ENCODE peak calls at places on chromosomes 4 and X, in seven cellular contexts. One of them, this sample, is unnamed.

GRCh38 chrX:108304210-108304609 is 134.0 kb downstream of the COL4A6 start:
- DNase-seq in transverse colon: no peak
- DNase-seq in tibial nerve: no peak
- DNase-seq in foreskin fibroblast: no peak
- DNase-seq in psoas muscle: no peak
- DNase-seq in colonic mucosa: no peak
- DNase-seq in Peyer's patch: no peak
- DNase-seq in this sample: no peak

GRCh38 chr4:40403079-40403478 is 67.9 kb downstream of the CHRNA9 start:
- DNase-seq in transverse colon: no peak
- DNase-seq in tibial nerve: no peak
- DNase-seq in foreskin fibroblast: no peak
- DNase-seq in psoas muscle: no peak
- DNase-seq in colonic mucosa: no peak
- DNase-seq in Peyer's patch: no peak
- DNase-seq in this sample: no peak

GRCh38 chr4:108861339-108861738 is 98.5 kb upstream of the ETNPPL start:
- DNase-seq in transverse colon: no peak
- DNase-seq in tibial nerve: no peak
- DNase-seq in foreskin fibroblast: no peak
- DNase-seq in psoas muscle: no peak
- DNase-seq in colonic mucosa: no peak
- DNase-seq in Peyer's patch: no peak
- DNase-seq in this sample: peak

GRCh38 chrX:2894885-2895292 is 34.2 kb downstream of the ARSD start:
- DNase-seq in transverse colon: peak
- DNase-seq in tibial nerve: no peak
- DNase-seq in foreskin fibroblast: peak
- DNase-seq in psoas muscle: no peak
- DNase-seq in colonic mucosa: peak
- DNase-seq in Peyer's patch: no peak
- DNase-seq in this sample: no peak

GRCh38 chrX:130211415-130212186 is 39.8 kb downstream of the RAB33A start:
- DNase-seq in transverse colon: no peak
- DNase-seq in tibial nerve: no peak
- DNase-seq in foreskin fibroblast: no peak
- DNase-seq in psoas muscle: no peak
- DNase-seq in colonic mucosa: no peak
- DNase-seq in Peyer's patch: no peak
- DNase-seq in this sample: no peak

GRCh38 chr4:176185068-176185467 is 10.3 kb downstream of the SPATA4 start:
- DNase-seq in transverse colon: no peak
- DNase-seq in tibial nerve: no peak
- DNase-seq in foreskin fibroblast: peak
- DNase-seq in psoas muscle: no peak
- DNase-seq in colonic mucosa: no peak
- DNase-seq in Peyer's patch: no peak
- DNase-seq in this sample: no peak

GRCh38 chrX:81261576-81261975 is 59.7 kb downstream of the SH3BGRL start:
- DNase-seq in transverse colon: no peak
- DNase-seq in tibial nerve: no peak
- DNase-seq in foreskin fibroblast: no peak
- DNase-seq in psoas muscle: no peak
- DNase-seq in colonic mucosa: no peak
- DNase-seq in Peyer's patch: no peak
- DNase-seq in this sample: no peak

GRCh38 chr4:77849278-77849965 is 13.2 kb upstream of the MRPL1 start:
- DNase-seq in transverse colon: no peak
- DNase-seq in tibial nerve: no peak
- DNase-seq in foreskin fibroblast: no peak
- DNase-seq in psoas muscle: no peak
- DNase-seq in colonic mucosa: no peak
- DNase-seq in Peyer's patch: no peak
- DNase-seq in this sample: no peak

GRCh38 chrX:32894679-32895078 is 316.7 kb downstream of the DMD start:
- DNase-seq in transverse colon: no peak
- DNase-seq in tibial nerve: no peak
- DNase-seq in foreskin fibroblast: no peak
- DNase-seq in psoas muscle: no peak
- DNase-seq in colonic mucosa: no peak
- DNase-seq in Peyer's patch: no peak
- DNase-seq in this sample: no peak

GRCh38 chr4:47239649-47240048 is 208.3 kb downstream of the GABRB1 start:
- DNase-seq in transverse colon: no peak
- DNase-seq in tibial nerve: no peak
- DNase-seq in foreskin fibroblast: no peak
- DNase-seq in psoas muscle: no peak
- DNase-seq in colonic mucosa: no peak
- DNase-seq in Peyer's patch: no peak
- DNase-seq in this sample: no peak

GRCh38 chr4:37970702-37971101 is 10.5 kb downstream of the PTTG2 start:
- DNase-seq in transverse colon: peak
- DNase-seq in tibial nerve: peak
- DNase-seq in foreskin fibroblast: peak
- DNase-seq in psoas muscle: peak
- DNase-seq in colonic mucosa: peak
- DNase-seq in Peyer's patch: peak
- DNase-seq in this sample: peak

GRCh38 chr4:102825261-102826071 is 1.9 kb downstream of the UBE2D3 start:
- DNase-seq in transverse colon: peak
- DNase-seq in tibial nerve: peak
- DNase-seq in foreskin fibroblast: peak
- DNase-seq in psoas muscle: no peak
- DNase-seq in colonic mucosa: peak
- DNase-seq in Peyer's patch: no peak
- DNase-seq in this sample: peak

GRCh38 chr4:10226756-10227155 is 110.2 kb upstream of the WDR1 start:
- DNase-seq in transverse colon: no peak
- DNase-seq in tibial nerve: no peak
- DNase-seq in foreskin fibroblast: no peak
- DNase-seq in psoas muscle: no peak
- DNase-seq in colonic mucosa: no peak
- DNase-seq in Peyer's patch: no peak
- DNase-seq in this sample: no peak

GRCh38 chrX:105460366-105460765 is 239.9 kb upstream of the TEX13A start:
- DNase-seq in transverse colon: no peak
- DNase-seq in tibial nerve: no peak
- DNase-seq in foreskin fibroblast: no peak
- DNase-seq in psoas muscle: no peak
- DNase-seq in colonic mucosa: no peak
- DNase-seq in Peyer's patch: no peak
- DNase-seq in this sample: no peak

GRCh38 chr4:24768604-24769003 is 26.8 kb upstream of the SOD3 start:
- DNase-seq in transverse colon: no peak
- DNase-seq in tibial nerve: no peak
- DNase-seq in foreskin fibroblast: no peak
- DNase-seq in psoas muscle: no peak
- DNase-seq in colonic mucosa: no peak
- DNase-seq in Peyer's patch: no peak
- DNase-seq in this sample: no peak

GRCh38 chr4:125115476-125115875 is 199.3 kb upstream of the FAT4 start:
- DNase-seq in transverse colon: no peak
- DNase-seq in tibial nerve: no peak
- DNase-seq in foreskin fibroblast: peak
- DNase-seq in psoas muscle: no peak
- DNase-seq in colonic mucosa: no peak
- DNase-seq in Peyer's patch: no peak
- DNase-seq in this sample: no peak

GRCh38 chr4:70722199-70722791 is 531 bp downstream of the RUFY3 start:
- DNase-seq in transverse colon: no peak
- DNase-seq in tibial nerve: no peak
- DNase-seq in foreskin fibroblast: peak
- DNase-seq in psoas muscle: peak
- DNase-seq in colonic mucosa: no peak
- DNase-seq in Peyer's patch: no peak
- DNase-seq in this sample: peak

GRCh38 chr4:133555671-133556070 is 406.6 kb downstream of the PCDH10 start:
- DNase-seq in transverse colon: no peak
- DNase-seq in tibial nerve: no peak
- DNase-seq in foreskin fibroblast: no peak
- DNase-seq in psoas muscle: no peak
- DNase-seq in colonic mucosa: no peak
- DNase-seq in Peyer's patch: no peak
- DNase-seq in this sample: no peak

GRCh38 chrX:41010188-41010846 is 74.9 kb upstream of the USP9X start:
- DNase-seq in transverse colon: peak
- DNase-seq in tibial nerve: peak
- DNase-seq in foreskin fibroblast: peak
- DNase-seq in psoas muscle: peak
- DNase-seq in colonic mucosa: peak
- DNase-seq in Peyer's patch: peak
- DNase-seq in this sample: no peak

GRCh38 chr4:128782076-128782715 is 27.3 kb upstream of the JADE1 start:
- DNase-seq in transverse colon: peak
- DNase-seq in tibial nerve: peak
- DNase-seq in foreskin fibroblast: peak
- DNase-seq in psoas muscle: peak
- DNase-seq in colonic mucosa: peak
- DNase-seq in Peyer's patch: peak
- DNase-seq in this sample: peak

GRCh38 chr4:78032446-78032845 is 24.7 kb upstream of the FRAS1 start:
- DNase-seq in transverse colon: no peak
- DNase-seq in tibial nerve: no peak
- DNase-seq in foreskin fibroblast: no peak
- DNase-seq in psoas muscle: no peak
- DNase-seq in colonic mucosa: no peak
- DNase-seq in Peyer's patch: no peak
- DNase-seq in this sample: no peak

GRCh38 chrX:19912-20571 is 261.1 kb upstream of the PLCXD1 start:
- DNase-seq in transverse colon: peak
- DNase-seq in tibial nerve: no peak
- DNase-seq in foreskin fibroblast: peak
- DNase-seq in psoas muscle: no peak
- DNase-seq in colonic mucosa: no peak
- DNase-seq in Peyer's patch: peak
- DNase-seq in this sample: no peak

GRCh38 chr4:139763668-139764067 is 98.0 kb downstream of the MGST2 start:
- DNase-seq in transverse colon: no peak
- DNase-seq in tibial nerve: no peak
- DNase-seq in foreskin fibroblast: no peak
- DNase-seq in psoas muscle: no peak
- DNase-seq in colonic mucosa: no peak
- DNase-seq in Peyer's patch: no peak
- DNase-seq in this sample: no peak

DNA sequence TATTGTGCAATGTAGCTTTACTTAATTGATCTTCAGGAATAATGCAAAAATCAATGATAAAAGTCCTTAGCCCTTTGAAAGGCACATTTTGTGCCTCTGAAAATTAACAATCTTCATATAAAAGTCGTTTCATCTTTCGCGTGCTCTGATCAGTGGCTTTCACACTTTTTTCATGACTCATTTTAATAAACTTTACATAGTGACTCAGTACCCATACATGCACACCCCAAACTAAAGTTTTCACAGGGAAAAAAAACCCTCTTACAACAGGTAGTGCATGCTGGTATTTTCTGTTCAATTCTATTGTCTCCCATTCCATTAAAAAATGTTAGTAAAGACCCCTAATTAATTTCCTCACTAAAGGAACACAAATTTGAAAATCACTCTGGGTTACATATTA is 21.5 kb downstream of the RWDD4 start:
- DNase-seq in transverse colon: no peak
- DNase-seq in tibial nerve: no peak
- DNase-seq in foreskin fibroblast: no peak
- DNase-seq in psoas muscle: no peak
- DNase-seq in colonic mucosa: no peak
- DNase-seq in Peyer's patch: no peak
- DNase-seq in this sample: no peak
- H3K4me3 ChIP-seq in transverse colon: no peak
- H3K4me3 ChIP-seq in tibial nerve: no peak
- H3K4me3 ChIP-seq in foreskin fibroblast: no peak
- H3K4me3 ChIP-seq in psoas muscle: no peak
- H3K4me3 ChIP-seq in colonic mucosa: no peak
- H3K4me3 ChIP-seq in Peyer's patch: no peak
- H3K4me3 ChIP-seq in this sample: no peak

GRCh38 chrX:13691845-13692334 is 3.0 kb downstream of the RAB9A start:
- DNase-seq in transverse colon: no peak
- DNase-seq in tibial nerve: no peak
- DNase-seq in foreskin fibroblast: no peak
- DNase-seq in psoas muscle: no peak
- DNase-seq in colonic mucosa: no peak
- DNase-seq in Peyer's patch: no peak
- DNase-seq in this sample: no peak

GRCh38 chrX:13689519-13690211 is 737 bp downstream of the RAB9A start:
- DNase-seq in transverse colon: no peak
- DNase-seq in tibial nerve: no peak
- DNase-seq in foreskin fibroblast: no peak
- DNase-seq in psoas muscle: no peak
- DNase-seq in colonic mucosa: no peak
- DNase-seq in Peyer's patch: no peak
- DNase-seq in this sample: no peak

GRCh38 chrX:13692771-13693231 is 3.9 kb downstream of the RAB9A start:
- DNase-seq in transverse colon: no peak
- DNase-seq in tibial nerve: no peak
- DNase-seq in foreskin fibroblast: no peak
- DNase-seq in psoas muscle: no peak
- DNase-seq in colonic mucosa: no peak
- DNase-seq in Peyer's patch: no peak
- DNase-seq in this sample: no peak

GRCh38 chrX:13688772-13689518 is at the start of gene RAB9A:
- DNase-seq in transverse colon: peak
- DNase-seq in tibial nerve: peak
- DNase-seq in foreskin fibroblast: peak
- DNase-seq in psoas muscle: peak
- DNase-seq in colonic mucosa: peak
- DNase-seq in Peyer's patch: peak
- DNase-seq in this sample: peak

GRCh38 chrX:13690836-13691235 is 1.9 kb downstream of the RAB9A start:
- DNase-seq in transverse colon: no peak
- DNase-seq in tibial nerve: no peak
- DNase-seq in foreskin fibroblast: no peak
- DNase-seq in psoas muscle: no peak
- DNase-seq in colonic mucosa: no peak
- DNase-seq in Peyer's patch: no peak
- DNase-seq in this sample: no peak
- H3K4me3 ChIP-seq in transverse colon: no peak
- H3K4me3 ChIP-seq in tibial nerve: no peak
- H3K4me3 ChIP-seq in foreskin fibroblast: peak
- H3K4me3 ChIP-seq in psoas muscle: peak
- H3K4me3 ChIP-seq in colonic mucosa: peak
- H3K4me3 ChIP-seq in Peyer's patch: no peak
- H3K4me3 ChIP-seq in this sample: no peak

GRCh38 chrX:133961046-133961445 is 24.3 kb downstream of the GPC3 start:
- DNase-seq in transverse colon: no peak
- DNase-seq in tibial nerve: no peak
- DNase-seq in foreskin fibroblast: no peak
- DNase-seq in psoas muscle: no peak
- DNase-seq in colonic mucosa: no peak
- DNase-seq in Peyer's patch: no peak
- DNase-seq in this sample: no peak
- H3K4me3 ChIP-seq in transverse colon: no peak
- H3K4me3 ChIP-seq in tibial nerve: no peak
- H3K4me3 ChIP-seq in foreskin fibroblast: no peak
- H3K4me3 ChIP-seq in psoas muscle: no peak
- H3K4me3 ChIP-seq in colonic mucosa: no peak
- H3K4me3 ChIP-seq in Peyer's patch: no peak
- H3K4me3 ChIP-seq in this sample: no peak

DNA sequence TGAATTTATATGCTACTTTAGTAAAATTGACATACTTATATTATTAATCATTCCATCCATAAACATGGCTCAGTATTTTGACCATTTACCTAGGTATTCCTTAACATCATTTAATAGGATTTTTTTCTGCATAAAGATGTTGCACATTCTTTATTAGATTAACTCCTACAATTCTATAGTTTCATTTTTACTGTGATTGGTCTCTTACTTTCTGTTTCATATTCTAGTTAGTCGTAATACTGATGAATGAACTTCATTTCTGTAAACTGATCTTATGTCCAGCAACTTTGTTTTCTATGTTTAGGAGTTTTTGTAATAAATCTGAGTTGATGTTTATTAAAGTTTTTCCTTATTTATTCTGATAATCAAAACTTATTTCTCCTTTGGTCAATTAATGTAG is 278.2 kb upstream of the CXXC4 start:
- DNase-seq in transverse colon: no peak
- DNase-seq in tibial nerve: no peak
- DNase-seq in foreskin fibroblast: no peak
- DNase-seq in psoas muscle: no peak
- DNase-seq in colonic mucosa: no peak
- DNase-seq in Peyer's patch: no peak
- DNase-seq in this sample: no peak
- H3K4me3 ChIP-seq in transverse colon: no peak
- H3K4me3 ChIP-seq in tibial nerve: no peak
- H3K4me3 ChIP-seq in foreskin fibroblast: no peak
- H3K4me3 ChIP-seq in psoas muscle: no peak
- H3K4me3 ChIP-seq in colonic mucosa: no peak
- H3K4me3 ChIP-seq in Peyer's patch: no peak
- H3K4me3 ChIP-seq in this sample: no peak